ENCODE peak calls at places on chromosomes 3 and 15, in seven cellular contexts. J is breast epithelium, H is GM12878, M is K562, Z is HL-60, F is suprapubic skin, V is prostate gland. U is an unnamed sample.

GRCh38 chr3:50189274-50189673 is 2.1 kb upstream of the GNAT1 start:
- DNase-seq in M (peak), V (peak), Z (peak), F (no peak), J (peak), H (no peak), U (no peak)

GRCh38 chr15:69592954-69593353 is 140.3 kb downstream of the RPLP1 start:
- DNase-seq in J (no peak), V (no peak), M (peak), Z (no peak), F (peak), H (no peak), U (no peak)

GRCh38 chr3:52522651-52523251 is 10.9 kb downstream of the NT5DC2 start:
- DNase-seq in H (no peak), M (no peak), V (no peak), F (peak), Z (no peak), J (no peak), U (no peak)

GRCh38 chr15:28086175-28086703 is 12.9 kb downstream of the OCA2 start:
- DNase-seq in J (no peak), H (peak), Z (peak), V (no peak), M (peak), F (no peak), U (no peak)

GRCh38 chr3:10521772-10522441 is 16.5 kb upstream of the ATP2B2 start:
- DNase-seq in Z (no peak), M (no peak), J (no peak), V (no peak), F (no peak), H (no peak), U (no peak)

GRCh38 chr3:5055352-5056004 is 66.6 kb upstream of the ARL8B start:
- DNase-seq in V (no peak), Z (peak), M (no peak), J (no peak), F (no peak), H (no peak), U (no peak)

GRCh38 chr3:31319332-31319731 is 213.4 kb upstream of the STT3B start:
- DNase-seq in M (no peak), H (no peak), V (no peak), F (no peak), Z (no peak), J (no peak), U (no peak)

GRCh38 chr3:50649451-50649931 is 25.2 kb upstream of the DOCK3 start:
- DNase-seq in V (no peak), M (no peak), J (no peak), Z (no peak), F (no peak), H (no peak), U (no peak)

GRCh38 chr3:21944251-21944650 is 193.2 kb upstream of the ZNF385D start:
- DNase-seq in H (no peak), V (no peak), F (no peak), J (no peak), M (no peak), Z (no peak), U (no peak)

GRCh38 chr3:59268170-59268569 is 218.3 kb upstream of the CFAP20DC start:
- DNase-seq in V (no peak), H (no peak), M (no peak), F (no peak), J (no peak), Z (no peak), U (no peak)

GRCh38 chr15:90519688-90520087 is 10.0 kb upstream of the CRTC3 start:
- DNase-seq in M (no peak), V (no peak), H (no peak), Z (no peak), F (no peak), J (no peak), U (no peak)

GRCh38 chr3:187951452-187952190 is 202.3 kb upstream of the LPP start:
- DNase-seq in M (no peak), F (no peak), H (no peak), V (no peak), J (no peak), Z (peak), U (no peak)

GRCh38 chr3:190252080-190252479 is 70.2 kb downstream of the CLDN1 start:
- DNase-seq in F (no peak), V (no peak), H (no peak), J (no peak), Z (peak), M (no peak), U (no peak)

GRCh38 chr15:66706840-66707239 is 4.8 kb downstream of the SMAD6 start:
- DNase-seq in Z (no peak), F (no peak), M (no peak), H (no peak), V (no peak), J (no peak), U (no peak)

DNA sequence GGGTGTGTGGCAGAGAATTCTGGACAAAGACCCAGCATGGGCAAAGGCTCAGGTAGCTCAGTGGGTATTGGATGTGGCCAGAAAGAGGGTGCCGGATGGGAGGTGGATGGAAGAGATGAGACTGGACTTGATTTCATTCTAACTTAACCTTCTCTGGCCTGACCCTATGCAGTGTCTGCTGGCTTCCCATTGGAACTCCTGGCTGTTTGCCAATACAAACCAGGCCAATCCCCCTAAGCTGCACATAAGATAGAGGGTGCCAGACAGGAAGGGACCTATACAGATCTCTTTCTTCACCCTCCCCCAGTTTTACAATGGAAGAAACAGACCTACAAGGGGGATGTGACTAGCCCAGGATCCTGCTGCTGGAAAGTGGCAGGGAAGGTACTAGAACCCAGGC is 1.2 kb downstream of the ANKDD1A start:
- DNase-seq in V (no peak), Z (no peak), H (no peak), F (no peak), J (no peak), M (no peak), U (no peak)
- H3K27ac ChIP-seq in V (no peak), Z (no peak), H (no peak), F (no peak), J (no peak), M (no peak), U (no peak)

DNA sequence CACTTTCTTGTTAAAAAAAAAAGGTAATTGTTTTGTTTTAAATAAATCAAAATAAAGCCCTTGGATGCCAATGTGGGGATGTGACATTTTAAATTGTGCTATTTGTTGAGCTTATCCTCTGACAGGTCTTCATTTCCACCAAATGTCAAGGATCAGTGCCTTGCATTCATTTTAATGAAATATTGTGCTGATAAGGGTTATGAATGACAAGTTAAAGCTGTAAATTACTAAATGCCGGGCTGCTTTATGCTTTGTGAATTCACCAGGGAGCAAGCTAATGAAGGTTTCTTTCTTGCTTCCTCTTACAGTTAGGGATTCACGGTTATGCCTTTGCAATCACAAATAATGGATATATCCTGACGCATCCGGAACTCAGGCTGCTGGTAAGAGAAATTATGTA is 81.8 kb downstream of the LRTM1 start:
- DNase-seq in H (no peak), Z (no peak), M (no peak), F (no peak), J (no peak), V (no peak), U (no peak)
- TF ChIP-seq POLR2AphosphoS5 in H (no peak), Z (no peak), M (no peak), F (no peak), J (no peak), V (no peak), U (no peak)

GRCh38 chr3:151428386-151428785 is 32.5 kb downstream of the IGSF10 start:
- DNase-seq in H (no peak), Z (no peak), F (no peak), V (no peak), J (no peak), M (no peak), U (peak)

GRCh38 chr3:151423091-151423490 is 37.8 kb downstream of the IGSF10 start:
- DNase-seq in M (no peak), H (no peak), Z (no peak), J (no peak), V (no peak), F (no peak), U (no peak)

GRCh38 chr3:151425640-151426336 is 35.1 kb downstream of the IGSF10 start:
- DNase-seq in V (no peak), J (no peak), F (no peak), M (no peak), H (no peak), Z (no peak), U (no peak)

GRCh38 chr3:151421956-151422355 is 37.4 kb upstream of the P2RY12 start:
- DNase-seq in J (no peak), F (no peak), H (no peak), V (no peak), Z (peak), M (no peak), U (no peak)

DNA sequence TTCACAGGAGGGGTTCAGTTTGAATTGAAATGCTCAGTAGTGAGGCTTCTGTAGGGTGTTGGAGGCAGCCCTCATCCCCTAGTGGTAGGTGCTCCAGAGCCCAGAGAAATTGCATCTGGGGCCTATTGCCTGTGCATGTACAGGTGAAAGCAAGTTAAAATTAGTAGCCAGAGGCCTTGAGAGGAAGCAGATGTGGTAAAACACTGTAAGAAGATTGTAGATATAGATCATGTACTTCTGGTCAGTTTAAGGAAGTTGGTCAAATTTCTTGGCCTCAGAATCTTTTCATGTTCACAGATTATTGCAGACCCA is 34.6 kb downstream of the IGSF10 start:
- DNase-seq in V (no peak), M (no peak), Z (peak), H (peak), J (no peak), F (no peak), U (no peak)
- TF ChIP-seq CTCF in V (no peak), M (peak), Z (no peak), H (peak), J (no peak), F (no peak), U (no peak)

DNA sequence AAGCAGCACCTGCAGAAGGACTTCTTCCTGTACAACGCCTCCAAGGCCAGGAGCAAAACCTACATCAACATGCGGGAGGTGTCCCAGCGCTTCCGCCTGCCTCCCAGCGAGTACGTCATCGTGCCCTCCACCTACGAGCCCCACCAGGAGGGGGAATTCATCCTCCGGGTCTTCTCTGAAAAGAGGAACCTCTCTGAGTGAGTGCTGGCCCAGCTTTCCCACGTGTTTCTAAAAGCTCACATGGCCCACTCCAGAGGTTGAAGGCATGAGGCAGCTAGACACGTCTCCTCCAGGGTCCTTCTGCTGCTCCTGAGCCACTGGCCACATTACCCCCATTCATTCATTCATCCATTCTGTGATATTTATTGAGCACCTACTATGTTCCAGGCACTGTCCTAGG is 43.5 kb downstream of the CAPN3 start:
- DNase-seq in V (no peak), F (no peak), J (no peak), M (no peak), Z (no peak), H (no peak), U (no peak)
- H3K27ac ChIP-seq in V (no peak), F (no peak), J (no peak), M (no peak), Z (no peak), H (no peak), U (no peak)

GRCh38 chr3:76134166-76134565 is 348.8 kb upstream of the ZNF717 start:
- DNase-seq in J (no peak), H (no peak), Z (no peak), V (no peak), F (no peak), M (no peak), U (no peak)

GRCh38 chr3:76138921-76139320 is 353.6 kb upstream of the ZNF717 start:
- DNase-seq in J (no peak), F (no peak), M (no peak), Z (no peak), V (no peak), H (no peak), U (no peak)
- TF ChIP-seq POLR2AphosphoS5 in J (no peak), F (no peak), M (no peak), Z (no peak), V (no peak), H (no peak), U (no peak)

GRCh38 chr3:43288366-43288765 is 2.0 kb downstream of the SNRK start:
- DNase-seq in J (no peak), M (no peak), Z (no peak), V (no peak), F (no peak), H (no peak), U (no peak)

GRCh38 chr3:43286115-43286885 is at the start of gene SNRK:
- DNase-seq in J (peak), F (peak), V (peak), Z (peak), M (peak), H (no peak), U (peak)

GRCh38 chr3:43286886-43287301 is 554 bp downstream of the SNRK start:
- DNase-seq in V (no peak), Z (no peak), H (no peak), J (no peak), F (no peak), M (no peak), U (no peak)

GRCh38 chr3:43288850-43289249 is 2.5 kb downstream of the SNRK start:
- DNase-seq in V (no peak), Z (no peak), J (no peak), F (no peak), H (no peak), M (no peak), U (no peak)

GRCh38 chr3:43287514-43287913 is 1.2 kb downstream of the SNRK start:
- DNase-seq in J (no peak), Z (no peak), F (no peak), H (no peak), V (no peak), M (no peak), U (no peak)
- TF ChIP-seq CTCF in J (no peak), Z (no peak), F (no peak), H (no peak), V (no peak), M (no peak), U (no peak)

U was measured in esophagus muscularis mucosa.